ENCODE peak calls at places on chromosomes 13 and 19, in seven cellular contexts. One of them, this sample, is unnamed.

GRCh38 chr13:98033277-98034247 is 80.1 kb downstream of the IPO5 start:
- DNase-seq in thoracic aorta: no peak
- DNase-seq in WERI-Rb-1: peak
- DNase-seq in MM.1S: no peak
- DNase-seq in PC-9: peak
- DNase-seq in A549: peak
- DNase-seq in BJ: no peak
- DNase-seq in this sample: peak

GRCh38 chr13:59533561-59534337 is 630.0 kb downstream of the DIAPH3 start:
- DNase-seq in thoracic aorta: no peak
- DNase-seq in WERI-Rb-1: no peak
- DNase-seq in MM.1S: no peak
- DNase-seq in PC-9: no peak
- DNase-seq in A549: no peak
- DNase-seq in BJ: no peak
- DNase-seq in this sample: no peak

GRCh38 chr19:35281303-35281702 is 1.0 kb upstream of the HAMP start:
- DNase-seq in thoracic aorta: no peak
- DNase-seq in WERI-Rb-1: no peak
- DNase-seq in MM.1S: no peak
- DNase-seq in PC-9: no peak
- DNase-seq in A549: no peak
- DNase-seq in BJ: no peak
- DNase-seq in this sample: no peak

GRCh38 chr13:50229935-50230334 is 214.7 kb downstream of the KCNRG start:
- DNase-seq in thoracic aorta: no peak
- DNase-seq in WERI-Rb-1: no peak
- DNase-seq in MM.1S: no peak
- DNase-seq in PC-9: no peak
- DNase-seq in A549: no peak
- DNase-seq in BJ: no peak
- DNase-seq in this sample: no peak

GRCh38 chr19:43306097-43306496 is 36.8 kb upstream of the PSG9 start:
- DNase-seq in thoracic aorta: no peak
- DNase-seq in WERI-Rb-1: no peak
- DNase-seq in MM.1S: no peak
- DNase-seq in PC-9: no peak
- DNase-seq in A549: no peak
- DNase-seq in BJ: no peak
- DNase-seq in this sample: no peak

GRCh38 chr13:84528408-84529055 is 646.3 kb upstream of the SLITRK1 start:
- DNase-seq in thoracic aorta: no peak
- DNase-seq in WERI-Rb-1: no peak
- DNase-seq in MM.1S: no peak
- DNase-seq in PC-9: no peak
- DNase-seq in A549: no peak
- DNase-seq in BJ: no peak
- DNase-seq in this sample: no peak

GRCh38 chr19:11265785-11266236 is 3.5 kb upstream of the DOCK6 start:
- DNase-seq in thoracic aorta: no peak
- DNase-seq in WERI-Rb-1: no peak
- DNase-seq in MM.1S: no peak
- DNase-seq in PC-9: peak
- DNase-seq in A549: peak
- DNase-seq in BJ: no peak
- DNase-seq in this sample: no peak

GRCh38 chr19:5697890-5698634 is 8.0 kb downstream of the RPL36 start:
- DNase-seq in thoracic aorta: no peak
- DNase-seq in WERI-Rb-1: no peak
- DNase-seq in MM.1S: no peak
- DNase-seq in PC-9: no peak
- DNase-seq in A549: no peak
- DNase-seq in BJ: no peak
- DNase-seq in this sample: no peak

GRCh38 chr19:15265849-15266248 is 33.6 kb upstream of the EPHX3 start:
- DNase-seq in thoracic aorta: peak
- DNase-seq in WERI-Rb-1: no peak
- DNase-seq in MM.1S: no peak
- DNase-seq in PC-9: no peak
- DNase-seq in A549: no peak
- DNase-seq in BJ: peak
- DNase-seq in this sample: peak

GRCh38 chr13:99610702-99611289 is 109.5 kb downstream of the TM9SF2 start:
- DNase-seq in thoracic aorta: no peak
- DNase-seq in WERI-Rb-1: no peak
- DNase-seq in MM.1S: no peak
- DNase-seq in PC-9: no peak
- DNase-seq in A549: no peak
- DNase-seq in BJ: no peak
- DNase-seq in this sample: no peak

GRCh38 chr19:7874080-7874856 is at the start of gene PRR36:
- DNase-seq in thoracic aorta: no peak
- DNase-seq in WERI-Rb-1: peak
- DNase-seq in MM.1S: no peak
- DNase-seq in PC-9: peak
- DNase-seq in A549: no peak
- DNase-seq in BJ: no peak
- DNase-seq in this sample: no peak

GRCh38 chr13:113364371-113364932 is 522 bp upstream of the GRTP1 start:
- DNase-seq in thoracic aorta: no peak
- DNase-seq in WERI-Rb-1: peak
- DNase-seq in MM.1S: no peak
- DNase-seq in PC-9: peak
- DNase-seq in A549: peak
- DNase-seq in BJ: no peak
- DNase-seq in this sample: no peak

GRCh38 chr19:10915511-10916091 is 12.8 kb downstream of the YIPF2 start:
- DNase-seq in thoracic aorta: no peak
- DNase-seq in WERI-Rb-1: no peak
- DNase-seq in MM.1S: no peak
- DNase-seq in PC-9: peak
- DNase-seq in A549: no peak
- DNase-seq in BJ: peak
- DNase-seq in this sample: peak

GRCh38 chr13:80340643-80341097 is 256 bp downstream of the SPRY2 start:
- DNase-seq in thoracic aorta: no peak
- DNase-seq in WERI-Rb-1: no peak
- DNase-seq in MM.1S: no peak
- DNase-seq in PC-9: no peak
- DNase-seq in A549: no peak
- DNase-seq in BJ: no peak
- DNase-seq in this sample: no peak

GRCh38 chr13:94516456-94516855 is 37.0 kb upstream of the DCT start:
- DNase-seq in thoracic aorta: no peak
- DNase-seq in WERI-Rb-1: no peak
- DNase-seq in MM.1S: no peak
- DNase-seq in PC-9: no peak
- DNase-seq in A549: no peak
- DNase-seq in BJ: no peak
- DNase-seq in this sample: no peak

GRCh38 chr19:47111081-47111589 is 2.4 kb downstream of the ZC3H4 start:
- DNase-seq in thoracic aorta: no peak
- DNase-seq in WERI-Rb-1: peak
- DNase-seq in MM.1S: peak
- DNase-seq in PC-9: no peak
- DNase-seq in A549: no peak
- DNase-seq in BJ: no peak
- DNase-seq in this sample: no peak

GRCh38 chr19:14072535-14073231 is at the start of gene MISP3:
- DNase-seq in thoracic aorta: no peak
- DNase-seq in WERI-Rb-1: peak
- DNase-seq in MM.1S: peak
- DNase-seq in PC-9: peak
- DNase-seq in A549: no peak
- DNase-seq in BJ: no peak
- DNase-seq in this sample: no peak
- TF ChIP-seq CTCF in thoracic aorta: no peak
- TF ChIP-seq CTCF in WERI-Rb-1: no peak
- TF ChIP-seq CTCF in MM.1S: no peak
- TF ChIP-seq CTCF in PC-9: peak
- TF ChIP-seq CTCF in A549: no peak
- TF ChIP-seq CTCF in BJ: no peak
- TF ChIP-seq CTCF in this sample: no peak

GRCh38 chr19:39825093-39825463 is 8.9 kb downstream of the DYRK1B start:
- DNase-seq in thoracic aorta: no peak
- DNase-seq in WERI-Rb-1: no peak
- DNase-seq in MM.1S: no peak
- DNase-seq in PC-9: no peak
- DNase-seq in A549: no peak
- DNase-seq in BJ: no peak
- DNase-seq in this sample: no peak
- H3K4me3 ChIP-seq in thoracic aorta: peak
- H3K4me3 ChIP-seq in WERI-Rb-1: peak
- H3K4me3 ChIP-seq in MM.1S: peak
- H3K4me3 ChIP-seq in PC-9: no peak
- H3K4me3 ChIP-seq in A549: no peak
- H3K4me3 ChIP-seq in BJ: no peak
- H3K4me3 ChIP-seq in this sample: no peak

GRCh38 chr19:30719189-30719990 is 347.2 kb downstream of the ZNF536 start:
- DNase-seq in thoracic aorta: no peak
- DNase-seq in WERI-Rb-1: peak
- DNase-seq in MM.1S: peak
- DNase-seq in PC-9: no peak
- DNase-seq in A549: no peak
- DNase-seq in BJ: no peak
- DNase-seq in this sample: no peak
- TF ChIP-seq CTCF in thoracic aorta: no peak
- TF ChIP-seq CTCF in WERI-Rb-1: no peak
- TF ChIP-seq CTCF in MM.1S: no peak
- TF ChIP-seq CTCF in PC-9: no peak
- TF ChIP-seq CTCF in A549: peak
- TF ChIP-seq CTCF in BJ: no peak
- TF ChIP-seq CTCF in this sample: no peak

DNA sequence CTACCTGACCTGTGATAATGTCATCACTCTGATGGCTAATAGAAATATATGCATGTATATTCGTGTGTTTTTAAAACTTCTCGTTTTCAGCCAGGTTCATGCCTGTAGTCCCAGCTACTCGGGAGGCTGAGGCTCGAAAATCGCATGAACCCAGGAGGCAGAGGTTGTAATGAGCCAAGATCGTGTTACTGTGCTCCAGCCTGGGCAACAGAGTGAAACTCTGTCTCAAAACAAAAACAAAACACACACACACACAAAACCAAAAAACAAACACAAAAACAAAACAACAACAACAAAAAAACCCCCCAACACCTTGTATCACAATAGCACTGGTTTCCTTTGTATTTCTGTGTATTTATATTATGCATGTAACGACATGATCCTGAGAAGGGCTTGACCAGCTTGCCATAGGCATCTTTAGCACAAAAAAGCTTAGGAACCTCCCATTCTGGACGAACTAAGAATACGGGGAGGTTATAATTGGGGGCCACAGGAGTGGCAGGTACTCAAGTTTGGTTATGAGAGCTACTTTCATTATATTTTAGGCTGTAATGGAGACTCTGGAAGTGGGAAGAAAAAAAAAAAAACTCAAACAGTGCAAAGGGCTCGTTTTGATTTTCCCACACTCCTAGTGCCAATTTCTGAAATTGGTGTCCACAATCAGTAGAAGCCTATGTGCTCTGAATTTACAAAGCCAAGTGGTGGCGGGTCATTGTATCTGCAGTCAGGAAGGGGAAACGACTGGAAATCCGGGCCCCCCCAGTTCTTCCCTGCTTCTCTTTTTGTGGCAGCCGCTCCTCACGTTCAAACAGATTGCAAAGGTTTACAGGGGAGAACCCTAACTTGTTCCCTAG is 1.2 kb upstream of the ACP7 start:
- DNase-seq in thoracic aorta: no peak
- DNase-seq in WERI-Rb-1: no peak
- DNase-seq in MM.1S: no peak
- DNase-seq in PC-9: no peak
- DNase-seq in A549: no peak
- DNase-seq in BJ: no peak
- DNase-seq in this sample: no peak
- H3K4me3 ChIP-seq in thoracic aorta: peak
- H3K4me3 ChIP-seq in WERI-Rb-1: peak
- H3K4me3 ChIP-seq in MM.1S: no peak
- H3K4me3 ChIP-seq in PC-9: peak
- H3K4me3 ChIP-seq in A549: no peak
- H3K4me3 ChIP-seq in BJ: no peak
- H3K4me3 ChIP-seq in this sample: no peak

GRCh38 chr19:41219924-41220567 is 1.0 kb downstream of the AXL start:
- DNase-seq in thoracic aorta: peak
- DNase-seq in WERI-Rb-1: no peak
- DNase-seq in MM.1S: no peak
- DNase-seq in PC-9: peak
- DNase-seq in A549: no peak
- DNase-seq in BJ: no peak
- DNase-seq in this sample: no peak
- TF ChIP-seq CTCF in thoracic aorta: no peak
- TF ChIP-seq CTCF in WERI-Rb-1: no peak
- TF ChIP-seq CTCF in MM.1S: no peak
- TF ChIP-seq CTCF in PC-9: no peak
- TF ChIP-seq CTCF in A549: no peak
- TF ChIP-seq CTCF in BJ: no peak
- TF ChIP-seq CTCF in this sample: no peak

GRCh38 chr13:32736648-32737047 is 150.4 kb downstream of the PDS5B start:
- DNase-seq in thoracic aorta: no peak
- DNase-seq in WERI-Rb-1: no peak
- DNase-seq in MM.1S: no peak
- DNase-seq in PC-9: no peak
- DNase-seq in A549: no peak
- DNase-seq in BJ: no peak
- DNase-seq in this sample: no peak
- H3K4me3 ChIP-seq in thoracic aorta: peak
- H3K4me3 ChIP-seq in WERI-Rb-1: no peak
- H3K4me3 ChIP-seq in MM.1S: peak
- H3K4me3 ChIP-seq in PC-9: no peak
- H3K4me3 ChIP-seq in A549: no peak
- H3K4me3 ChIP-seq in BJ: no peak
- H3K4me3 ChIP-seq in this sample: no peak

DNA sequence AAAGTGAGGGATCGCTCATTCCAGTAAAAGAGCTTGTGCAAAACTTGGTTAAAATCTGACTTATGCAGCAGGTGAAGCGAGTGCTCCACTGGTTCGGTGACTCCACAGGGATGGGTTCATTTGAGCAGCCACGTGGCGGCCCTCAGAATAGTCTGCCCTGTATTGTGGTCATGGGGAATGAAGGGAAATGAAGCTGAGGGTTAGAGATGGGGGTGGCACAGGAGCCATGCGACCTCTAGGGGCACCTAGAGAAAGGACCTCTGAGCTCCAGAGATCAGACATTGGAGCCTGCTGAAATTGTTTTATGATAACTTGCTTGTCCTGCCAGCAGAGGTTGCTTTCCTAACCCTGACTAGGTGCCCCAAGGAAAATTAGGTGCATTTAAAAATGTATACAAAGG is 26.6 kb downstream of the CBY2 start:
- DNase-seq in thoracic aorta: no peak
- DNase-seq in WERI-Rb-1: no peak
- DNase-seq in MM.1S: peak
- DNase-seq in PC-9: no peak
- DNase-seq in A549: peak
- DNase-seq in BJ: no peak
- DNase-seq in this sample: no peak
- TF ChIP-seq CTCF in thoracic aorta: no peak
- TF ChIP-seq CTCF in WERI-Rb-1: peak
- TF ChIP-seq CTCF in MM.1S: peak
- TF ChIP-seq CTCF in PC-9: peak
- TF ChIP-seq CTCF in A549: no peak
- TF ChIP-seq CTCF in BJ: no peak
- TF ChIP-seq CTCF in this sample: peak

This sample was measured in HFF-Myc.